ENCODE peak calls at places on chromosomes 6 and 20, in seven cellular contexts. D, S, K, B, C, N and J are unnamed samples.

GRCh38 chr6:145055567-145055966 is 679.8 kb downstream of the EPM2A start:
- DNase-seq in D (no peak), S (no peak), K (no peak), B (no peak), C (no peak), N (no peak), J (no peak)

GRCh38 chr6:20400476-20401402 is 940 bp upstream of the E2F3 start:
- DNase-seq in D (no peak), S (peak), K (peak), B (peak), C (peak), N (peak), J (peak)

GRCh38 chr6:28673800-28674671 is 148.4 kb downstream of the GPX5 start:
- DNase-seq in D (peak), S (no peak), K (peak), B (no peak), C (no peak), N (no peak), J (peak)

GRCh38 chr20:58511364-58511763 is 3.8 kb downstream of the APCDD1L start:
- DNase-seq in D (no peak), S (no peak), K (no peak), B (no peak), C (no peak), N (no peak), J (peak)

GRCh38 chr20:22584922-22585785 is 782 bp upstream of the FOXA2 start:
- DNase-seq in D (peak), S (no peak), K (no peak), B (peak), C (no peak), N (no peak), J (no peak)

GRCh38 chr20:59463541-59463940 is 140.8 kb upstream of the PHACTR3 start:
- DNase-seq in D (no peak), S (no peak), K (peak), B (no peak), C (no peak), N (no peak), J (no peak)

GRCh38 chr6:111988926-111989325 is 65.0 kb upstream of the CCN6 start:
- DNase-seq in D (no peak), S (no peak), K (no peak), B (no peak), C (no peak), N (no peak), J (no peak)

GRCh38 chr6:168355716-168356522 is 36.3 kb upstream of the DACT2 start:
- DNase-seq in D (peak), S (no peak), K (peak), B (peak), C (peak), N (no peak), J (peak)

GRCh38 chr6:12801141-12801540 is 84.6 kb downstream of the PHACTR1 start:
- DNase-seq in D (no peak), S (no peak), K (no peak), B (no peak), C (no peak), N (no peak), J (no peak)

GRCh38 chr20:52681288-52681687 is 290.9 kb upstream of the TSHZ2 start:
- DNase-seq in D (no peak), S (no peak), K (no peak), B (no peak), C (no peak), N (no peak), J (no peak)

GRCh38 chr20:17944854-17945474 is 23.6 kb downstream of the SNX5 start:
- DNase-seq in D (no peak), S (no peak), K (no peak), B (no peak), C (no peak), N (no peak), J (no peak)

GRCh38 chr20:53413188-53413631 is 180.4 kb downstream of the ZNF217 start:
- DNase-seq in D (peak), S (peak), K (peak), B (peak), C (peak), N (peak), J (no peak)

GRCh38 chr6:44542401-44543116 is 155.1 kb downstream of the CDC5L start:
- DNase-seq in D (no peak), S (no peak), K (peak), B (no peak), C (no peak), N (no peak), J (peak)

GRCh38 chr6:131383421-131384411 is 189.3 kb upstream of the ARG1 start:
- DNase-seq in D (no peak), S (no peak), K (peak), B (no peak), C (no peak), N (no peak), J (peak)

GRCh38 chr6:18362058-18362561 is 25.0 kb upstream of the RNF144B start:
- DNase-seq in D (peak), S (no peak), K (no peak), B (no peak), C (no peak), N (no peak), J (no peak)

GRCh38 chr6:33882154-33882553 is 78.4 kb upstream of the MLN start:
- DNase-seq in D (no peak), S (no peak), K (no peak), B (no peak), C (peak), N (no peak), J (no peak)

GRCh38 chr20:40775747-40776146 is 86.7 kb upstream of the MAFB start:
- DNase-seq in D (no peak), S (no peak), K (no peak), B (no peak), C (no peak), N (no peak), J (no peak)

GRCh38 chr20:64103871-64104666 is 3.3 kb downstream of the NPBWR2 start:
- DNase-seq in D (no peak), S (no peak), K (no peak), B (no peak), C (no peak), N (no peak), J (peak)

GRCh38 chr6:47016236-47016635 is 25.9 kb downstream of the ADGRF1 start:
- DNase-seq in D (no peak), S (no peak), K (no peak), B (no peak), C (no peak), N (no peak), J (no peak)

GRCh38 chr6:90462102-90462501 is 124.8 kb downstream of the MAP3K7 start:
- DNase-seq in D (no peak), S (no peak), K (no peak), B (no peak), C (no peak), N (no peak), J (no peak)

GRCh38 chr6:166106076-166106686 is 61.5 kb downstream of the TBXT start:
- DNase-seq in D (peak), S (peak), K (peak), B (peak), C (peak), N (peak), J (peak)

GRCh38 chr6:150001295-150001990 is 23.9 kb downstream of the RAET1L start:
- DNase-seq in D (no peak), S (no peak), K (no peak), B (no peak), C (no peak), N (no peak), J (no peak)

GRCh38 chr6:133631421-133631820 is 257.5 kb upstream of the TCF21 start:
- DNase-seq in D (no peak), S (no peak), K (no peak), B (no peak), C (no peak), N (no peak), J (no peak)

GRCh38 chr6:39821739-39822532 is 29.8 kb downstream of the DAAM2 start:
- DNase-seq in D (no peak), S (peak), K (no peak), B (no peak), C (peak), N (no peak), J (no peak)

GRCh38 chr6:136809461-136809860 is 12.9 kb upstream of the PEX7 start:
- DNase-seq in D (no peak), S (no peak), K (no peak), B (no peak), C (no peak), N (no peak), J (no peak)

GRCh38 chr6:155274533-155274932 is 10.7 kb downstream of the CLDN20 start:
- DNase-seq in D (no peak), S (no peak), K (no peak), B (no peak), C (no peak), N (no peak), J (no peak)

GRCh38 chr6:43276180-43277082 is 21.6 kb upstream of the SLC22A7 start:
- DNase-seq in D (no peak), S (no peak), K (peak), B (peak), C (no peak), N (no peak), J (no peak)

GRCh38 chr6:36692220-36692619 is 5.4 kb upstream of the RAB44 start:
- DNase-seq in D (no peak), S (no peak), K (no peak), B (no peak), C (no peak), N (no peak), J (no peak)

GRCh38 chr20:45011108-45011526 is 44.8 kb downstream of the STK4 start:
- DNase-seq in D (peak), S (peak), K (peak), B (peak), C (no peak), N (peak), J (peak)

GRCh38 chr6:2488578-2488977 is 243.2 kb upstream of the GMDS start:
- DNase-seq in D (no peak), S (no peak), K (no peak), B (no peak), C (no peak), N (no peak), J (no peak)

GRCh38 chr6:17932362-17932852 is 55.0 kb downstream of the KIF13A start:
- DNase-seq in D (peak), S (peak), K (no peak), B (no peak), C (no peak), N (no peak), J (peak)

GRCh38 chr6:137637161-137637560 is 143.0 kb upstream of the OLIG3 start:
- DNase-seq in D (no peak), S (peak), K (no peak), B (no peak), C (no peak), N (no peak), J (no peak)

GRCh38 chr6:152091201-152091600 is 283.7 kb downstream of the ESR1 start:
- DNase-seq in D (no peak), S (no peak), K (no peak), B (no peak), C (no peak), N (no peak), J (no peak)

GRCh38 chr6:31882344-31882743 is 3.5 kb upstream of the SLC44A4 start:
- DNase-seq in D (no peak), S (no peak), K (peak), B (no peak), C (no peak), N (no peak), J (peak)
- H3K27ac ChIP-seq in D (no peak), S (no peak), K (peak), B (no peak), C (no peak), N (no peak), J (no peak)

GRCh38 chr20:43750774-43751166 is 24.0 kb upstream of the GTSF1L start:
- DNase-seq in D (no peak), S (no peak), K (no peak), B (no peak), C (no peak), N (no peak), J (no peak)

GRCh38 chr20:43751167-43752050 is 24.6 kb upstream of the GTSF1L start:
- DNase-seq in D (no peak), S (no peak), K (no peak), B (no peak), C (no peak), N (no peak), J (no peak)

GRCh38 chr20:43749734-43750294 is 23.0 kb upstream of the GTSF1L start:
- DNase-seq in D (peak), S (peak), K (peak), B (peak), C (peak), N (peak), J (peak)

GRCh38 chr20:43752561-43753301 is 25.9 kb upstream of the GTSF1L start:
- DNase-seq in D (no peak), S (no peak), K (no peak), B (peak), C (no peak), N (no peak), J (peak)

GRCh38 chr20:43752051-43752360 is 25.2 kb upstream of the GTSF1L start:
- DNase-seq in D (no peak), S (no peak), K (no peak), B (no peak), C (no peak), N (no peak), J (no peak)
- H3K27ac ChIP-seq in D (no peak), S (no peak), K (no peak), B (no peak), C (no peak), N (no peak), J (no peak)

GRCh38 chr20:35776513-35777101 is 4.8 kb downstream of the PHF20 start:
- DNase-seq in D (peak), S (peak), K (peak), B (peak), C (peak), N (no peak), J (peak)
- H3K27ac ChIP-seq in D (peak), S (no peak), K (peak), B (no peak), C (peak), N (peak), J (peak)

DNA sequence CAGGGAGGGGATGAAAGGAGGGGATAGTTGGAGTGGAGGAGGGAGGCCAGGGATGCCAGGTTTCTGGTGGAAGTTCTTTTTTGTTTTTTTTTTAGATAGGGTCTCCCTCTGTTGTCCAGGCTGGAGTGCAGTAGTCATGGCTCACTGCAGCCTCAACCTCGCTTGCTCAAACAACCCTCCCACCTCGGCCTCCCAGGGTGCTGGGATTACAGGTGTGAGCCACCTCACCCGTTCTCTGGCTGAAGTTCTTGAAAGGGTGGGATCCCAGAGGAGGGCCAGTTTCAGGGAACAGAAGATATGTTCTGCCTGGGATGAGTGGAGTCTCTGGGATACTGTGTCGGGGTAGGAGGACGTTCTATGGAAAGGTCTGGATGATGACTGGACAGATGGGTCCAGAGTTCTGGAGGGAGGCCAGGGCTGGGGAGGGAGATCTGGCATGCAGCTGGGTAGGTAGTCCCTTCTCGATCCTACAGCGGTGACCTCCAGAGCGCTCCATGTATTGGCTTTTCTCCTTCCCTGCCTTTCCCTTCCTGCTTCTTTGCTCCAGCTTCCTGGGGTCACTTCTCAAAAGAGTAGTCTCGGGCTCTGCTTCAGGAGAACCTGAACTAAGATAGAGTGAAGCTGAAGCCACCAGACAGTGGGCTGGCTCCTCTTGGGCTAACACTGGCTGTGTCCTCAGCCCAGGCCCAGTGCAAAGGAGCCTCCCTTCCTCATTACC is 12.7 kb upstream of the SRC start:
- DNase-seq in D (no peak), S (no peak), K (no peak), B (no peak), C (no peak), N (no peak), J (no peak)
- H3K27ac ChIP-seq in D (no peak), S (no peak), K (peak), B (no peak), C (no peak), N (no peak), J (no peak)

GRCh38 chr20:32206383-32207210 is 946 bp downstream of the PLAGL2 start:
- DNase-seq in D (no peak), S (no peak), K (no peak), B (no peak), C (no peak), N (no peak), J (no peak)
- H3K27ac ChIP-seq in D (peak), S (peak), K (peak), B (peak), C (peak), N (peak), J (peak)

DNA sequence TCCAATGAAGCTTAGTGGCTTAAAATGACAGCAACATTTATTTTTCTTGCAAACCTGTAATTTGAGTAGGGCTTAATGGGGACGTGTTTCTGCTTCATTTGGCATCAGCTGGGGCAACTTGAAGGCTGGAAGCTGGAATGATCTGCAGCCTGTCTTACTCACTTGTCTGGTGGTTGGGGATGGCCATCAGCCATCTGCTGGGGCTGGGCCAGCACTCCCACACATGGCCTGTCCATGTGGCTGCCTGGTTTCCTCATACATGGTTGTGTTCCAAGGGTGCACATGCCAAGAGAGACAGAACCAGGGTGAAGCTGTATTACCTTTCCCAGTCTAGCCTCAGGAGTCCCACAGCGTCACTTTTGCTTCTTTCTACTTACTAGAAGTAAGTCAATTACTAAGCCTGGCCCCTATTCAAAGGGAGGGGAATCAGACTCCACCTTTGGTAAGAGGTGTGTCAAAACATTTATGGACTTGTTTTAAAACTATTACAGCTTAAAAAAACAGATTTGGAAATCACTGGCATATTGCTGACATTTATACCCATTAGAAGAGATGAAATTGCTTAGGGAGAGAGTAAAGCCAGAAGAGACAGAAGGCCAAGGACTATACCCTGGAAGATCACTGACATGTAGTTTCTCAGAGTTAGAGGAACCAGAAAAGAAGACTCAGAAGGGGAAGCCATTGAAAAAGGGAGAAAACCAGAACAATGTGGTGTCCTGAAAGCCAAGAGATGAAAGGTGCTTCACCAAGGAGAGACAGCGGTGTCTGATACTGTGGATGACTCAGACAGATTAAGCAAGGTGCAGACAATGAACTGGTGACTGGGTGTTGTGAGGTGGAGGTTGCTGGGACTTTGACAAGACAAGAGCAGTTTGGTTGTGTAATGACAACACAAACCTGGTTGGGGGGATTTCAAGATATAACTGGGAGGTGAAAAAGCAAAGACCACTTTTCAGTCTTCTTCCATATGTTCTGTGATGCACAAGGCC is 345.2 kb downstream of the GJA1 start:
- DNase-seq in D (peak), S (peak), K (peak), B (peak), C (peak), N (no peak), J (peak)
- H3K27ac ChIP-seq in D (no peak), S (peak), K (peak), B (no peak), C (peak), N (no peak), J (peak)

GRCh38 chr20:36097331-36097730 is 57.2 kb upstream of the EPB41L1 start:
- DNase-seq in D (no peak), S (no peak), K (no peak), B (no peak), C (no peak), N (no peak), J (no peak)
- H3K27ac ChIP-seq in D (peak), S (peak), K (no peak), B (no peak), C (peak), N (no peak), J (peak)